ENCODE peak calls at places on chromosomes 12 and 14, in nine cellular contexts. Q is CD4-positive, alpha-beta T cell; U is brain microvascular endothelial cell; H is HepG2; N is CD8-positive, alpha-beta T cell; T is neural progenitor cell; F is left ventricle myocardium inferior; Z is upper lobe of right lung; Y is lower lobe of right lung. G is an unnamed sample.
A peak's percentile ranks its signal among the peaks of the same experiment; 100 is the strongest.

GRCh38 chr14:61498811-61499210 is 177.4 kb downstream of the PRKCH start:
- DNase-seq in Q (no peak), U (no peak), H (no peak), N (no peak), T (no peak), F (no peak), Z (no peak), Y (no peak), G (no peak)

GRCh38 chr14:54535126-54535525 is 25.4 kb downstream of the CGRRF1 start:
- DNase-seq in Q (no peak), U (no peak), H (no peak), N (no peak), T (no peak), F (no peak), Z (no peak), Y (no peak), G (no peak)

GRCh38 chr12:113115455-113116126 is 20.0 kb downstream of the RASAL1 start:
- DNase-seq in Q (no peak), U (no peak), H (no peak), N (no peak), T (no peak), F (no peak), Z (no peak), Y (no peak), G (no peak)

GRCh38 chr12:105110851-105111250 is 3.3 kb downstream of the WASHC4 start:
- DNase-seq in Q (no peak), U (no peak), H (no peak), N (no peak), T (no peak), F (no peak), Z (no peak), Y (no peak), G (no peak)

GRCh38 chr12:92539966-92540791 is 162.6 kb upstream of the PLEKHG7 start:
- DNase-seq in Q (no peak), U (no peak), H (no peak), N (no peak), T (peak; percentile 73), F (peak; percentile 27), Z (no peak), Y (no peak), G (no peak)

GRCh38 chr14:70602254-70602653 is 1.8 kb upstream of the MED6 start:
- DNase-seq in Q (no peak), U (no peak), H (no peak), N (no peak), T (no peak), F (no peak), Z (no peak), Y (no peak), G (no peak)

GRCh38 chr12:9649532-9649940 is 20.0 kb upstream of the CLEC2D start:
- DNase-seq in Q (peak; percentile 56), U (no peak), H (no peak), N (no peak), T (peak; percentile 20), F (no peak), Z (no peak), Y (no peak), G (no peak)

GRCh38 chr12:65318186-65318685 is 39.8 kb downstream of the MSRB3 start:
- DNase-seq in Q (no peak), U (no peak), H (no peak), N (no peak), T (no peak), F (no peak), Z (no peak), Y (no peak), G (no peak)

GRCh38 chr14:106347890-106348755 is 821.7 kb downstream of the TMEM121 start:
- DNase-seq in Q (no peak), U (no peak), H (no peak), N (no peak), T (no peak), F (no peak), Z (no peak), Y (no peak), G (no peak)

GRCh38 chr12:96810477-96810876 is 96.6 kb upstream of the NEDD1 start:
- DNase-seq in Q (no peak), U (no peak), H (no peak), N (no peak), T (peak; percentile 54), F (no peak), Z (no peak), Y (no peak), G (no peak)

GRCh38 chr14:63224196-63224595 is 20.0 kb downstream of the RHOJ start:
- DNase-seq in Q (no peak), U (no peak), H (no peak), N (no peak), T (peak; percentile 53), F (no peak), Z (no peak), Y (no peak), G (no peak)

GRCh38 chr14:75454963-75455546 is 27.2 kb downstream of the JDP2 start:
- DNase-seq in Q (no peak), U (peak; percentile 57), H (peak; percentile 15), N (no peak), T (no peak), F (peak; percentile 68), Z (peak; percentile 79), Y (peak; percentile 72), G (peak; percentile 41)

GRCh38 chr12:81206425-81206824 is 128.5 kb downstream of the ACSS3 start:
- DNase-seq in Q (no peak), U (no peak), H (no peak), N (no peak), T (peak; percentile 20), F (no peak), Z (no peak), Y (no peak), G (no peak)

GRCh38 chr14:72776701-72777255 is 117.1 kb downstream of the DPF3 start:
- DNase-seq in Q (no peak), U (no peak), H (peak; percentile 91), N (no peak), T (no peak), F (no peak), Z (no peak), Y (no peak), G (no peak)

GRCh38 chr14:74793506-74794155 is 30.5 kb downstream of the YLPM1 start:
- DNase-seq in Q (no peak), U (peak; percentile 8), H (no peak), N (no peak), T (peak; percentile 27), F (no peak), Z (no peak), Y (no peak), G (no peak)

GRCh38 chr14:74437654-74438053 is 11.6 kb upstream of the SYNDIG1L start:
- DNase-seq in Q (no peak), U (no peak), H (no peak), N (no peak), T (peak; percentile 74), F (no peak), Z (no peak), Y (no peak), G (no peak)

GRCh38 chr12:64578556-64578955 is 31.7 kb upstream of the RASSF3 start:
- DNase-seq in Q (no peak), U (no peak), H (no peak), N (no peak), T (no peak), F (no peak), Z (no peak), Y (no peak), G (no peak)

GRCh38 chr12:119229837-119230236 is 51.1 kb downstream of the HSPB8 start:
- DNase-seq in Q (no peak), U (peak; percentile 66), H (peak; percentile 55), N (no peak), T (peak; percentile 84), F (peak; percentile 35), Z (no peak), Y (no peak), G (no peak)

GRCh38 chr12:107306141-107306670 is 212.9 kb upstream of the CRY1 start:
- DNase-seq in Q (no peak), U (no peak), H (no peak), N (no peak), T (peak; percentile 62), F (no peak), Z (no peak), Y (no peak), G (no peak)

GRCh38 chr12:2117541-2117940 is 64.8 kb downstream of the CACNA1C start:
- DNase-seq in Q (no peak), U (no peak), H (no peak), N (no peak), T (no peak), F (no peak), Z (peak; percentile 50), Y (no peak), G (no peak)
- H3K27ac ChIP-seq in Q (no peak overlapping the region), U (no peak overlapping the region), H (no peak overlapping the region), N (no peak overlapping the region), T (no peak overlapping the region), F (peak overlapping the region; percentile 88), Z (no peak overlapping the region), Y (no peak overlapping the region), G (no peak overlapping the region)

DNA sequence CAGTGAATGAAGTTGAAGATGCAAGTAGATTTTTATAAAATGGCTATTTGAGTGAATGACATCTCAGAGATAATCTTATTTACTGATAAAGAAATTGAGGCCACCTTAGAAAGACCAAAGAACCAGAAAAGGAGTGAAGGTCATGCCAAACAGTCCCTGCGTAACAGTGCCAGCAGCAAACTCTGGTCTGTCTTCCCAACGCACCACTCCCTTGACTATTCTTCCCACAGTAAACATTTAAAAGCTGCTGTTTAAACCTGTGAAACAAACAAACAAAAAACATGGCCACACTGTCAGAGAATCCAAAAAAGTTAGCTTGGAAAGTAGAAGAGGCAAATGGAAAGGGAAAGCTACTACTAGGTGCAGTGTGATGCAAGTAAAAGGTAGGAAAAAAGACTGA is 1.5 kb upstream of the PRPF39 start:
- DNase-seq in Q (no peak), U (no peak), H (no peak), N (no peak), T (no peak), F (no peak), Z (no peak), Y (no peak), G (no peak)
- H3K27ac ChIP-seq in Q (no peak overlapping the region), U (no peak overlapping the region), H (no peak overlapping the region), N (no peak overlapping the region), T (no peak overlapping the region), F (no peak overlapping the region), Z (no peak overlapping the region), Y (no peak overlapping the region), G (no peak overlapping the region)

GRCh38 chr12:24851341-24851740 is 97.6 kb downstream of the BCAT1 start:
- DNase-seq in Q (no peak), U (no peak), H (no peak), N (no peak), T (no peak), F (no peak), Z (no peak), Y (no peak), G (no peak)
- H3K27ac ChIP-seq in Q (no peak overlapping the region), U (no peak overlapping the region), H (no peak overlapping the region), N (no peak overlapping the region), T (no peak overlapping the region), F (no peak overlapping the region), Z (no peak overlapping the region), Y (no peak overlapping the region), G (no peak overlapping the region)

DNA sequence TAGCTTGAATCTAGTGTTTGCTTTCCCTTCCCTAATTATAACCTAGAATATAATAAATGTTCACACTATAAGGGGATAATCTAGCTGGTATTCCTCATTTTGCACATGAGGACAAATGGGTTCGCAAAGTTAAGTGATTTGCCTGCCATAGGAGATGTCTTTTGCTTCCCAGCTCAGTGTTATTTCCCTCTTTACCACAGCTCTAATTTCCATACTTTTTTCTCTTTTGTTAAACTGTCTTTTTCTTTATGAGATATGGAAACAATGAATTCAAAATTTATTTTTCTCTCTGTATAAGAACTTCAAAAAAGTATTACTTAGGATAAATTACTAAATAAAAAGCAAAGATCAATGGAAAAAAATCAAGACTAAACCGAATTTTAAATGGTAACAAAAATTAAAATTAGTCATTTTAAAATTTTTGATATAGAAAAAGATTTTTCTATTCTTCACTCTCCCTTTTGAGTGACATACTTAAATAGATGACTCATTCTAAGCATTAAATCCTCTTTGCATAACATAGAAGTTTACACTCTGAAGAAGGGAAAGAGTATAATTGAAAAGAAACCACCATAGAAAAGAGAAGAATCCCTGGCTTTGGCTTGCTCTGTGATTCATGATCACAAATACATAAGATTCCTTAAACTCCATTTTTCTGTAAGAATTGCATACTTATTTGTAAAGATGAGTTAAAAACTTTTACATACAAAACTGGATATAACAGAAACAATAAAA is 97.3 kb downstream of the INSM2 start:
- DNase-seq in Q (no peak), U (no peak), H (no peak), N (no peak), T (no peak), F (no peak), Z (no peak), Y (no peak), G (no peak)
- H3K27ac ChIP-seq in Q (no peak overlapping the region), U (no peak overlapping the region), H (no peak overlapping the region), N (no peak overlapping the region), T (peak overlapping the region; percentile 62), F (no peak overlapping the region), Z (no peak overlapping the region), Y (no peak overlapping the region), G (no peak overlapping the region)

G was measured in HL-60.